ENCODE peak calls at places on chromosomes 16 and 17, in ten cellular contexts. N, E, P, H, U, Z, T, Q, I and X are unnamed samples.

GRCh38 chr17:45138911-45139532 is 3.5 kb downstream of the ACBD4 start:
- DNase-seq in N (no peak), E (no peak), P (no peak), H (no peak), U (no peak), Z (no peak), T (peak; percentile 71), Q (no peak), I (no peak), X (no peak)

GRCh38 chr17:2406903-2407790 is 6.3 kb upstream of the MNT start:
- DNase-seq in N (peak; percentile 86), E (peak; percentile 99), P (no peak), H (no peak), U (no peak), Z (no peak), T (no peak), Q (peak; percentile 90), I (peak; percentile 90), X (peak; percentile 23)

GRCh38 chr17:76560036-76560876 is 20.4 kb downstream of the PRCD start:
- DNase-seq in N (peak; percentile 79), E (no peak), P (no peak), H (peak; percentile 53), U (no peak), Z (no peak), T (no peak), Q (no peak), I (no peak), X (no peak)

GRCh38 chr16:1591306-1591705 is 20.6 kb downstream of the IFT140 start:
- DNase-seq in N (no peak), E (no peak), P (no peak), H (no peak), U (no peak), Z (no peak), T (no peak), Q (no peak), I (no peak), X (no peak)

GRCh38 chr17:73722163-73722562 is 77.9 kb upstream of the SDK2 start:
- DNase-seq in N (no peak), E (no peak), P (peak; percentile 81), H (no peak), U (no peak), Z (no peak), T (no peak), Q (no peak), I (no peak), X (no peak)

GRCh38 chr17:18187816-18188761 is 4.5 kb downstream of the ALKBH5 start:
- DNase-seq in N (no peak), E (no peak), P (no peak), H (no peak), U (no peak), Z (peak; percentile 67), T (no peak), Q (no peak), I (peak; percentile 39), X (no peak)

GRCh38 chr17:36017799-36018198 is at the start of gene CCL23:
- DNase-seq in N (no peak), E (no peak), P (no peak), H (peak; percentile 58), U (no peak), Z (no peak), T (no peak), Q (no peak), I (no peak), X (no peak)

GRCh38 chr16:57981636-57982035 is 10.7 kb upstream of the CNGB1 start:
- DNase-seq in N (no peak), E (no peak), P (no peak), H (no peak), U (no peak), Z (no peak), T (no peak), Q (no peak), I (no peak), X (no peak)

GRCh38 chr17:14471052-14471451 is 170.2 kb downstream of the HS3ST3B1 start:
- DNase-seq in N (peak; percentile 51), E (peak; percentile 76), P (no peak), H (no peak), U (no peak), Z (no peak), T (no peak), Q (no peak), I (peak; percentile 60), X (no peak)

GRCh38 chr17:72498671-72499210 is 377.9 kb downstream of the SOX9 start:
- DNase-seq in N (peak; percentile 23), E (no peak), P (no peak), H (no peak), U (no peak), Z (no peak), T (no peak), Q (no peak), I (no peak), X (no peak)

GRCh38 chr17:222172-222571 is 40.7 kb upstream of the DOC2B start:
- DNase-seq in N (no peak), E (no peak), P (no peak), H (no peak), U (peak; percentile 41), Z (no peak), T (no peak), Q (no peak), I (no peak), X (no peak)